ENCODE peak calls at places on chromosome 21, in five cellular contexts. One of them, this sample, is unnamed.
A peak's percentile ranks its signal among the peaks of the same experiment; 100 is the strongest.

GRCh38 chr21:39630827-39631226 is 18.1 kb downstream of the B3GALT5 start:
- DNase-seq in left ventricle myocardium inferior: no peak
- DNase-seq in glutamatergic neuron: no peak
- DNase-seq in endothelial cell: no peak
- DNase-seq in cardiac fibroblast: no peak
- DNase-seq in this sample: no peak

GRCh38 chr21:46190491-46191131 is 6.4 kb upstream of the SPATC1L start:
- DNase-seq in left ventricle myocardium inferior: no peak
- DNase-seq in glutamatergic neuron: no peak
- DNase-seq in endothelial cell: no peak
- DNase-seq in cardiac fibroblast: no peak
- DNase-seq in this sample: no peak

GRCh38 chr21:28758883-28759242 is 233.8 kb downstream of the LTN1 start:
- DNase-seq in left ventricle myocardium inferior: no peak
- DNase-seq in glutamatergic neuron: no peak
- DNase-seq in endothelial cell: no peak
- DNase-seq in cardiac fibroblast: no peak
- DNase-seq in this sample: no peak

GRCh38 chr21:27108228-27108627 is 141.3 kb upstream of the ADAMTS5 start:
- DNase-seq in left ventricle myocardium inferior: no peak
- DNase-seq in glutamatergic neuron: no peak
- DNase-seq in endothelial cell: no peak
- DNase-seq in cardiac fibroblast: no peak
- DNase-seq in this sample: no peak

GRCh38 chr21:43789276-43790052 is at the start of gene RRP1:
- DNase-seq in left ventricle myocardium inferior: peak; percentile 90
- DNase-seq in glutamatergic neuron: peak; percentile 94
- DNase-seq in endothelial cell: peak; percentile 99
- DNase-seq in cardiac fibroblast: peak; percentile 84
- DNase-seq in this sample: peak; percentile 92

GRCh38 chr21:26116456-26117011 is 54.0 kb downstream of the APP start:
- DNase-seq in left ventricle myocardium inferior: no peak
- DNase-seq in glutamatergic neuron: no peak
- DNase-seq in endothelial cell: no peak
- DNase-seq in cardiac fibroblast: peak; percentile 46
- DNase-seq in this sample: no peak

GRCh38 chr21:39156024-39156423 is 27.2 kb downstream of the PSMG1 start:
- DNase-seq in left ventricle myocardium inferior: no peak
- DNase-seq in glutamatergic neuron: no peak
- DNase-seq in endothelial cell: no peak
- DNase-seq in cardiac fibroblast: peak; percentile 77
- DNase-seq in this sample: no peak

GRCh38 chr21:18249542-18250152 is 5.0 kb downstream of the CHODL start:
- DNase-seq in left ventricle myocardium inferior: no peak
- DNase-seq in glutamatergic neuron: no peak
- DNase-seq in endothelial cell: no peak
- DNase-seq in cardiac fibroblast: no peak
- DNase-seq in this sample: no peak

GRCh38 chr21:16597768-16598167 is 868.0 kb downstream of the USP25 start:
- DNase-seq in left ventricle myocardium inferior: no peak
- DNase-seq in glutamatergic neuron: no peak
- DNase-seq in endothelial cell: no peak
- DNase-seq in cardiac fibroblast: no peak
- DNase-seq in this sample: no peak

GRCh38 chr21:34533938-34534337 is 21.9 kb upstream of the KCNE1 start:
- DNase-seq in left ventricle myocardium inferior: no peak
- DNase-seq in glutamatergic neuron: no peak
- DNase-seq in endothelial cell: no peak
- DNase-seq in cardiac fibroblast: no peak
- DNase-seq in this sample: no peak

GRCh38 chr21:37871121-37871862 is 45.0 kb downstream of the KCNJ6 start:
- DNase-seq in left ventricle myocardium inferior: no peak
- DNase-seq in glutamatergic neuron: no peak
- DNase-seq in endothelial cell: no peak
- DNase-seq in cardiac fibroblast: peak; percentile 94
- DNase-seq in this sample: no peak

GRCh38 chr21:43925096-43925481 is 60.1 kb downstream of the AGPAT3 start:
- DNase-seq in left ventricle myocardium inferior: peak; percentile 39
- DNase-seq in glutamatergic neuron: no peak
- DNase-seq in endothelial cell: no peak
- DNase-seq in cardiac fibroblast: no peak
- DNase-seq in this sample: no peak

GRCh38 chr21:40950970-40951369 is 104.0 kb upstream of the DSCAM start:
- DNase-seq in left ventricle myocardium inferior: no peak
- DNase-seq in glutamatergic neuron: no peak
- DNase-seq in endothelial cell: no peak
- DNase-seq in cardiac fibroblast: no peak
- DNase-seq in this sample: no peak

GRCh38 chr21:25721987-25722386 is 12.7 kb downstream of the ATP5PF start:
- DNase-seq in left ventricle myocardium inferior: no peak
- DNase-seq in glutamatergic neuron: no peak
- DNase-seq in endothelial cell: no peak
- DNase-seq in cardiac fibroblast: no peak
- DNase-seq in this sample: no peak

GRCh38 chr21:41247976-41248545 is 68.5 kb upstream of the FAM3B start:
- DNase-seq in left ventricle myocardium inferior: no peak
- DNase-seq in glutamatergic neuron: no peak
- DNase-seq in endothelial cell: no peak
- DNase-seq in cardiac fibroblast: no peak
- DNase-seq in this sample: no peak

GRCh38 chr21:26127918-26128317 is 42.7 kb downstream of the APP start:
- DNase-seq in left ventricle myocardium inferior: no peak
- DNase-seq in glutamatergic neuron: no peak
- DNase-seq in endothelial cell: no peak
- DNase-seq in cardiac fibroblast: peak; percentile 62
- DNase-seq in this sample: no peak

GRCh38 chr21:39397651-39398385 is 47.8 kb downstream of the LCA5L start:
- DNase-seq in left ventricle myocardium inferior: no peak
- DNase-seq in glutamatergic neuron: no peak
- DNase-seq in endothelial cell: no peak
- DNase-seq in cardiac fibroblast: no peak
- DNase-seq in this sample: no peak

GRCh38 chr21:37915941-37916794 is at the start of gene KCNJ6:
- DNase-seq in left ventricle myocardium inferior: no peak
- DNase-seq in glutamatergic neuron: peak; percentile 93
- DNase-seq in endothelial cell: peak; percentile 89
- DNase-seq in cardiac fibroblast: peak; percentile 62
- DNase-seq in this sample: peak; percentile 15

DNA sequence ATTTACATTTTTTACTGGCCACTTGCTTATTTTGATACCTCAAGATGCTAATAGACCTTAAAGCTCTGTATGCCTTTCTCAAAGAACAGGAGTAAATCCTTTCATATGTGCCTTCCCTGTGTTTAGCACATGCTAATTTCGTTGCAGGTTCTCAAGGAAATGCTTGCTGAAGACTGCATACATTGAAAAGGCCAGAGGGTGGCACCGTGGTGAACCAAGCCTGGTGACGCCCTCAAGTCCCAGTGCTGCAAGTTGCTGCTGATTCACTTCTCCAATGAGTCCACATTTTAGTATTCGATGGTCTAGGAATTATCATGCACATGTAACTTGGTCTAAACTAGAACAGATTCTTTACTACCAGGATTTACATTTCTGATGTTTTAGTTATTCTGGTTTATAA is 94.1 kb downstream of the CLDN17 start:
- DNase-seq in left ventricle myocardium inferior: no peak
- DNase-seq in glutamatergic neuron: peak; percentile 42
- DNase-seq in endothelial cell: peak; percentile 52
- DNase-seq in cardiac fibroblast: peak; percentile 48
- DNase-seq in this sample: peak; percentile 14
- TF ChIP-seq CTCF in left ventricle myocardium inferior: peak; percentile 41
- TF ChIP-seq CTCF in glutamatergic neuron: no peak
- TF ChIP-seq CTCF in endothelial cell: peak; percentile 14
- TF ChIP-seq CTCF in cardiac fibroblast: no peak
- TF ChIP-seq CTCF in this sample: no peak

GRCh38 chr21:30839304-30839703 is 9.7 kb upstream of the KRTAP7-1 start:
- DNase-seq in left ventricle myocardium inferior: no peak
- DNase-seq in glutamatergic neuron: peak; percentile 74
- DNase-seq in endothelial cell: peak; percentile 60
- DNase-seq in cardiac fibroblast: peak; percentile 28
- DNase-seq in this sample: peak; percentile 62
- TF ChIP-seq CTCF in left ventricle myocardium inferior: no peak
- TF ChIP-seq CTCF in glutamatergic neuron: peak; percentile 51
- TF ChIP-seq CTCF in endothelial cell: peak; percentile 65
- TF ChIP-seq CTCF in cardiac fibroblast: peak; percentile 27
- TF ChIP-seq CTCF in this sample: peak; percentile 61

GRCh38 chr21:23394458-23394857 is 2212.8 kb downstream of the MRPL39 start:
- DNase-seq in left ventricle myocardium inferior: no peak
- DNase-seq in glutamatergic neuron: no peak
- DNase-seq in endothelial cell: no peak
- DNase-seq in cardiac fibroblast: no peak
- DNase-seq in this sample: no peak
- TF ChIP-seq CTCF in left ventricle myocardium inferior: no peak
- TF ChIP-seq CTCF in glutamatergic neuron: no peak
- TF ChIP-seq CTCF in endothelial cell: no peak
- TF ChIP-seq CTCF in cardiac fibroblast: no peak
- TF ChIP-seq CTCF in this sample: no peak

GRCh38 chr21:32994305-32994704 is 31.4 kb upstream of the OLIG2 start:
- DNase-seq in left ventricle myocardium inferior: no peak
- DNase-seq in glutamatergic neuron: no peak
- DNase-seq in endothelial cell: peak; percentile 11
- DNase-seq in cardiac fibroblast: peak; percentile 53
- DNase-seq in this sample: no peak
- TF ChIP-seq CTCF in left ventricle myocardium inferior: peak; percentile 54
- TF ChIP-seq CTCF in glutamatergic neuron: peak; percentile 18
- TF ChIP-seq CTCF in endothelial cell: no peak
- TF ChIP-seq CTCF in cardiac fibroblast: peak; percentile 53
- TF ChIP-seq CTCF in this sample: peak; percentile 57

GRCh38 chr21:45022736-45023135 is 51.6 kb upstream of the ADARB1 start:
- DNase-seq in left ventricle myocardium inferior: no peak
- DNase-seq in glutamatergic neuron: no peak
- DNase-seq in endothelial cell: no peak
- DNase-seq in cardiac fibroblast: no peak
- DNase-seq in this sample: no peak

GRCh38 chr21:45020629-45021427 is 53.6 kb upstream of the ADARB1 start:
- DNase-seq in left ventricle myocardium inferior: peak; percentile 19
- DNase-seq in glutamatergic neuron: no peak
- DNase-seq in endothelial cell: no peak
- DNase-seq in cardiac fibroblast: no peak
- DNase-seq in this sample: no peak

GRCh38 chr21:45022348-45022675 is 52.1 kb upstream of the ADARB1 start:
- DNase-seq in left ventricle myocardium inferior: no peak
- DNase-seq in glutamatergic neuron: no peak
- DNase-seq in endothelial cell: no peak
- DNase-seq in cardiac fibroblast: no peak
- DNase-seq in this sample: no peak

GRCh38 chr21:45019887-45020537 is 54.4 kb upstream of the ADARB1 start:
- DNase-seq in left ventricle myocardium inferior: peak; percentile 14
- DNase-seq in glutamatergic neuron: no peak
- DNase-seq in endothelial cell: no peak
- DNase-seq in cardiac fibroblast: no peak
- DNase-seq in this sample: no peak

GRCh38 chr21:45021428-45022347 is 52.7 kb upstream of the ADARB1 start:
- DNase-seq in left ventricle myocardium inferior: no peak
- DNase-seq in glutamatergic neuron: no peak
- DNase-seq in endothelial cell: no peak
- DNase-seq in cardiac fibroblast: no peak
- DNase-seq in this sample: no peak
- TF ChIP-seq CTCF in left ventricle myocardium inferior: no peak
- TF ChIP-seq CTCF in glutamatergic neuron: no peak
- TF ChIP-seq CTCF in endothelial cell: no peak
- TF ChIP-seq CTCF in cardiac fibroblast: no peak
- TF ChIP-seq CTCF in this sample: no peak

DNA sequence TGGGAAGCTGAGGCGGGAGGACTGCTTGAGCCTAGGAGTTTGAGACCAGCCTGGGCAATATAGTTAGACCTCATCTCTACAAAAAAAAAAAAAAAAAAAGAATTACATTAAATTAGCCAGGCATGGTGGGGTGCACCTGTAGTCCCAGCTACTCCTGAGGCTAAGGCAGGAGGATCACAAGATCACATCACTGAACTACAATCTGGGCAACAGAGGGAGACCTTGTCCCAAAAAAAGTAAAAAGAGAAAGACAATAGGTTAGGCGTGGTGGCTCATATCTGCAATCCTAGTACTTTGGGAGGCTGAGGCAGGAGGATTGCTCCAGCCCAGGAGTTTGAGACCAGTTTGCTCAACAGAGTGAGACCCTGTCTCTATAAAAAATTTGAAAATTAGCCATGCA is 130.3 kb downstream of the TIAM1 start:
- DNase-seq in left ventricle myocardium inferior: no peak
- DNase-seq in glutamatergic neuron: no peak
- DNase-seq in endothelial cell: no peak
- DNase-seq in cardiac fibroblast: peak; percentile 18
- DNase-seq in this sample: no peak
- TF ChIP-seq CTCF in left ventricle myocardium inferior: no peak
- TF ChIP-seq CTCF in glutamatergic neuron: no peak
- TF ChIP-seq CTCF in endothelial cell: no peak
- TF ChIP-seq CTCF in cardiac fibroblast: no peak
- TF ChIP-seq CTCF in this sample: no peak

DNA sequence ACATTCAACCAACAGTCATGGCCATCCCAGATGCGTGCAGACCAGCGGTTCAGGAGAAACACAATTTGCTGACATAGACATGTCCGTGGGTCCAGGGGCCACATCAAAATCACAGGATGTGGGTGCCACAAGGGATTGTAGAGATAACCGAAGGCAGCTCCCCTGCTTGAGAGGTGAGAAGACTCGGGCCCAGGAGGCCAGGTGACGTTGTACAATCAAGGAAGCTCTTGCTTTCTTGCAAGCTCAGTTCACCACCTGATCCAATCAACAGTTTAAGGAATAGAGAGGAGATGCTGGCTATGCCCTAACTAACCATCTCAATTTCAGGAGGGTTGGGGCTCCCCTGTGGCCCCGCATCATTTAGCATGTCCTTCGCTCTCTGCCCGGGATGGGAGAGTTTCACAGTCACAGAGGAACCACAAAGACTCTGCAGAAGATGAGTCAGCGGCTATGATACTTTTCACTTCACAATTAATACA is 19.5 kb downstream of the UBASH3A start:
- DNase-seq in left ventricle myocardium inferior: no peak
- DNase-seq in glutamatergic neuron: no peak
- DNase-seq in endothelial cell: no peak
- DNase-seq in cardiac fibroblast: no peak
- DNase-seq in this sample: peak; percentile 83
- TF ChIP-seq CTCF in left ventricle myocardium inferior: no peak
- TF ChIP-seq CTCF in glutamatergic neuron: no peak
- TF ChIP-seq CTCF in endothelial cell: no peak
- TF ChIP-seq CTCF in cardiac fibroblast: no peak
- TF ChIP-seq CTCF in this sample: no peak

DNA sequence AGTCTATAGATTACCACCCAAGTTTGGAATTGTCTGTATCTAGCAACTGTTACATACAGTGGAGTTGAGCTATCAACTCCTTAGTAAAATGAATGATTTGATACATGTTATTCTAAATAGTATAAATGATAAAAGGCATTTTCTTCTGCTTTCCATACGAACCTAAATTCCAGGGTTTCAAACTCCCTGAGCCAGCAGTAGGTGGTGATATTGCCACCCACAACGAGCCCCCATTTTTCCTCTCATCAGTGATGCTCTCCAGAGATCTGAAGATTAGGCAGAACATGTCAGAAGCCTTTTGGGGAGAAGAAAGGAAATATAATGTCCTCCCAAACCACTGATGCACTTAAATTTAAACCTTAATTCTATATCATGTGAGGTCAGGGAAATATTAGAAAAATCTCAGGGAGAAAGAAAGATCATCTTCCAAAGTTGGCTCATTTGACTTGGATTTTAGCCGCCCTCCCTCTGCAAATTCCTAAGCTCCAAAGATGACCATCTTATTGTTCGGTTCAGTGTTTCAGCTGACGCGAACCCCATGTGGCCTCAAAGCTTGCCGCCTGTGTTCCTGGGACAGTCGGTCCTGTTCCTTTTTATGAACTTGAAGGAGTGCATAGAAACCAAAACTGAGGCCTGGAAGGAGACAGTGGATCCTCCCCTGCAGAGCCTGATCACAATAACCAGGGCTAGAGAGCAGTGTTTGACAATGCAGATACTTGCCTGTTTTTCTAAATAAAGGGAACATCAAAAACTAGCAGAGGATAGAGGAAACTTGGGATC is 2.3 kb downstream of the EVA1C start:
- DNase-seq in left ventricle myocardium inferior: no peak
- DNase-seq in glutamatergic neuron: no peak
- DNase-seq in endothelial cell: no peak
- DNase-seq in cardiac fibroblast: peak; percentile 73
- DNase-seq in this sample: no peak
- TF ChIP-seq CTCF in left ventricle myocardium inferior: peak; percentile 44
- TF ChIP-seq CTCF in glutamatergic neuron: peak; percentile 15
- TF ChIP-seq CTCF in endothelial cell: no peak
- TF ChIP-seq CTCF in cardiac fibroblast: peak; percentile 58
- TF ChIP-seq CTCF in this sample: no peak